ENCODE peak calls at places on chromosomes 3 and 15, in eight cellular contexts. P is nephron progenitor cell, Z is GM12865, K is adrenal gland, Y is A549, N is heart left ventricle, B is fibroblast of pulmonary artery, X is endothelial cell. D is an unnamed sample.

GRCh38 chr3:38497026-38497425 is 886 bp downstream of the EXOG start:
- DNase-seq in P (no peak), Z (peak), K (no peak), Y (no peak), N (no peak), B (peak), X (no peak), D (no peak)

GRCh38 chr3:114308830-114309229 is 15.0 kb downstream of the TIGIT start:
- DNase-seq in P (no peak), Z (peak), K (no peak), Y (no peak), N (no peak), B (no peak), X (no peak), D (no peak)

GRCh38 chr3:43097681-43098080 is 8.2 kb downstream of the POMGNT2 start:
- DNase-seq in P (no peak), Z (no peak), K (no peak), Y (no peak), N (no peak), B (no peak), X (no peak), D (no peak)

GRCh38 chr3:184320099-184320445 is 5.7 kb downstream of the EIF4G1 start:
- DNase-seq in P (no peak), Z (no peak), K (peak), Y (peak), N (peak), B (peak), X (no peak), D (peak)

GRCh38 chr3:14771593-14772497 is 46.9 kb upstream of the FGD5 start:
- DNase-seq in P (no peak), Z (no peak), K (no peak), Y (no peak), N (no peak), B (no peak), X (no peak), D (no peak)

GRCh38 chr3:178761461-178761860 is 225.2 kb downstream of the KCNMB2 start:
- DNase-seq in P (no peak), Z (no peak), K (no peak), Y (no peak), N (no peak), B (no peak), X (no peak), D (no peak)

GRCh38 chr15:74383695-74384565 is 16.5 kb upstream of the CYP11A1 start:
- DNase-seq in P (no peak), Z (peak), K (no peak), Y (no peak), N (no peak), B (no peak), X (no peak), D (peak)

GRCh38 chr3:111763968-111764367 is 95.1 kb upstream of the PHLDB2 start:
- DNase-seq in P (no peak), Z (no peak), K (no peak), Y (no peak), N (no peak), B (peak), X (no peak), D (no peak)

GRCh38 chr15:42495361-42496212 is at the start of gene SNAP23:
- DNase-seq in P (peak), Z (peak), K (peak), Y (peak), N (peak), B (peak), X (peak), D (peak)

GRCh38 chr3:44055951-44056350 is 185.7 kb upstream of the TOPAZ1 start:
- DNase-seq in P (no peak), Z (no peak), K (no peak), Y (no peak), N (no peak), B (no peak), X (no peak), D (no peak)

GRCh38 chr3:139695701-139696422 is 18.1 kb upstream of the NMNAT3 start:
- DNase-seq in P (no peak), Z (no peak), K (no peak), Y (no peak), N (no peak), B (no peak), X (no peak), D (no peak)

GRCh38 chr3:10519236-10519635 is 13.8 kb upstream of the ATP2B2 start:
- DNase-seq in P (no peak), Z (no peak), K (no peak), Y (no peak), N (no peak), B (no peak), X (no peak), D (no peak)

GRCh38 chr3:197297020-197297419 is 1.4 kb downstream of the DLG1 start:
- DNase-seq in P (no peak), Z (no peak), K (no peak), Y (no peak), N (no peak), B (no peak), X (no peak), D (peak)

GRCh38 chr3:147007736-147008245 is 398.6 kb downstream of the ZIC4 start:
- DNase-seq in P (no peak), Z (no peak), K (no peak), Y (no peak), N (no peak), B (no peak), X (no peak), D (no peak)

GRCh38 chr3:107627962-107628542 is 105.3 kb downstream of the BBX start:
- DNase-seq in P (no peak), Z (no peak), K (no peak), Y (no peak), N (no peak), B (no peak), X (no peak), D (no peak)

GRCh38 chr3:28544236-28544635 is 195.6 kb upstream of the AZI2 start:
- DNase-seq in P (no peak), Z (no peak), K (no peak), Y (no peak), N (no peak), B (no peak), X (no peak), D (no peak)

GRCh38 chr3:25266677-25267076 is 161.4 kb upstream of the RARB start:
- DNase-seq in P (no peak), Z (no peak), K (no peak), Y (no peak), N (no peak), B (no peak), X (no peak), D (no peak)

GRCh38 chr3:105715372-105715771 is 153.4 kb downstream of the CBLB start:
- DNase-seq in P (no peak), Z (no peak), K (no peak), Y (no peak), N (no peak), B (peak), X (no peak), D (no peak)

GRCh38 chr3:187165144-187165543 is 25.8 kb upstream of the RPL39L start:
- DNase-seq in P (peak), Z (peak), K (no peak), Y (peak), N (peak), B (peak), X (peak), D (peak)

DNA sequence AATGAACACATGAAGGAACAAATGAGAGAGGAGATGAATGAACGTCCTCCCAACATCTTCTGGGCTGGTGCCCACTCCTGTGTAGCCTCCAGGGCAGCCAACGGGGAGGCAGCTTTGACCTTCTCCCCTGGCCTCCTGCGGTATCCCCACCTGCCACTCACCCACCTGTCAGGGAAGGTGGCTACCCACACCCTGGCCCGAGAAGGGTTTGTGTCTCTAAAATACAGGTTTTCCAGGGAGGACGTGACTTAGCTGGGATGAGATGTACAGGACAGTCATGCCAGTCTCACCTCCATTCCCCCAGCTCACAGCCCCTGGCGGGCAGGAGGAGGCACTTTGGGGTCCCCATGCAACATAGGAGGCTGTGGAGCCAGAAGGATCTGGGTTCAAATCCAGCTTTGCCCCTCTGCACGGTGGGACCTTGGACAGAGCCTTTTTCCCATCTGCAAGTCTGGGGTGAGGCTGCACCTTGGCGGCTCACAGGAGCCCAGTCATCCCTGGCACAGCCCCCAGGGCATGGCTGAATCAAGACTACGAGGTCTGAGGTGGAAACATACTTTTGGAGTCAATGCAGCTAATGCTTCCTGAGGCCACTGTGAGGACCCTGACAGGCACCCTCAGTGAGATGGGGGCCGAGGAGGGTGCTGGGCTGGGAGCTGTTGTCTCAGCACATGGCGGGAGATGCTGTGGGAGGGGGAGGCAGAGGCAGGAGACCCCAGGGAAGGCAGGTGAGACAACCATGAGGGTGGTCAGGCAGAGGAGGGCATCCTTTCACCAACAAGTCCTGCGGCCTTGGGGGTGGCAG is 11.1 kb upstream of the PLXND1 start:
- DNase-seq in P (no peak), Z (no peak), K (no peak), Y (no peak), N (no peak), B (no peak), X (no peak), D (no peak)
- TF ChIP-seq CTCF in P (no peak), Z (no peak), K (no peak), Y (no peak), N (no peak), B (no peak), X (no peak), D (no peak)

GRCh38 chr3:63523100-63523499 is 129.4 kb upstream of the SNTN start:
- DNase-seq in P (no peak), Z (no peak), K (no peak), Y (no peak), N (no peak), B (no peak), X (no peak), D (no peak)
- TF ChIP-seq CTCF in P (no peak), Z (no peak), K (no peak), Y (no peak), N (no peak), B (no peak), X (no peak), D (no peak)

DNA sequence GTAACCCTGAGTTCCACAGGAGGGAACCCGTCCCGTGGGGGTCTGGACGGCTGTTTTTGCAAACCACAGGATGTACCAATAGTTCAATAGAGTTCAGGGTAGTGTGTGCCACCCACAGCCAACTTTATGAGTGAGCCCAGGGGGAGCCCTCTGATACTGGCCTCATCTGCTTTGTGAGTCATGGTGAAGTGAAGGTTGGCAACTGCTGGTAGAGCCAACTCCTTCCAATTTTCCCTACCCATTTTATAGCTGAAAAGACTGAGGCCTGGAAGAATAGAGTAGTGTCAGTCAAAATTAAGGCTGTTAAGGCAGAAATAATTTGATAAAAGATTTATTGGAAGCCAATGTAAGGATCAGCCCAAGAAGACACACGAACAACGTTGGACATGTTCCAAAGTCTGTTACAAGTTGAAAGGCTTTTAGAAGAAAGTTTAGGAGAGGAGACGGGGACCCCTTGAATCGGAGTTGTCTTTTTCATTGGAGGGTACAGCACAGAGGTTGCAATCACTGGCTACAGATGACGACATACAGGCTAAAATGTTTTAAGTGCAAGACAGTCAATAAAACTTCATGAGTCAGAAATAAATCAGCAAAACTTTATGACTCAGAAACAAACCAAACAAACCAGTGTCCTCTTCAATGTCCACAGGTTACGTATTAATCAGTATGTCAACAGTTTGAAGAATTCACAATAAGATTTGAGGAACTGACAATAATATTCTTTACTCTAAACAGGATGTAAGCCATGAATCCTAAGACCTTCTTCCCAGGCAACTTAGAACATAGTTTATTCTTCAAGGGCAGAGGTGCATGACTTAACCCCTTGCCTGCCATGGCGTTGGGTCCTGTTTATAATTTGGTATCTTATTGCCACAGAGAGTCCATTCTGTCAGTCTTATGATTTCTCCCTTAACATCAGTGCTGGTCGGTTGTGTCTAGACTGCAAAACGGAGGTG is 62.9 kb upstream of the NR2E3 start:
- DNase-seq in P (no peak), Z (no peak), K (peak), Y (peak), N (no peak), B (peak), X (no peak), D (no peak)
- TF ChIP-seq CTCF in P (no peak), Z (no peak), K (no peak), Y (peak), N (no peak), B (no peak), X (no peak), D (no peak)

DNA sequence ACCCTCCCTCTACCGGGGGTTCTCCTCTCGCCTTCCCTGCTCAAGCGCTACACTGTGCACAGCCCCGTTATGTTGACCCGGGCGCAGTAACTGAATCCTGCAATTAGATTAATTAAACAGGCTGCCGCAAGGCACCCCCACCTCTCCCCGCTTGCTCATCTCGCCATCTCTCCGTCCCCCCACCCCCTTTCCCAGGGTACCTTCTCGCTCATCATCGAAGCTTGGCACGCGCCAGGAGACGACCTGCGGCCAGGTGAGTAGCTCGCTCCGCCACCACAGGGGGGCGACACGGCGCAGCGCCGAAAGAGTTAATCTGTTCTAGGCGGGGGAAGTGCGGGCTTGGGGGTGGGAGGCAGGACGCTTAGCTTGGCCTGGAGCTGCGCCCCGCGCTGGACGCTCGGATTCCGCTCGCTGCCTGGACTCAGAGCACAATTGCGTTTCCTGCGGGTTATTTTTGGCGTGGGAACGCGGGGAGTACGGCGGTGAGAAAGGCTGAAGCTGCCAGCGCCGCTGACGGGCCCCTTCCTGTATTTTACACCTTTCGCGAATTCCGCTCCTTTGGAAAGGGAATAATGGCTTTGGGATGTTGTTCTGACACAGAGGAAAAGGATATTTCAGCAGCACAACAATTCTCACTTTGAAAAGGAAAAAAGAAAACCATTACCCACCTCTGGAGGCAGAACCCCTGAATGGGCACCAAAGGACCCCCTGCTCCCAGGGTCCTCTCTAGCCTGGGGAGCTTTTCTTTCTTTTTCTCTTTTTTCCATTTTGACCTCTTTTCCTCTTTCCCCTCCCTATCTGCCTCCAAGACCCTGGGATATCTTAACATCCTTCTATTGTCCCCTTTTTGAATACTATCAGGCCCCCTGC is 1.5 kb downstream of the DLL4 start:
- DNase-seq in P (peak), Z (peak), K (peak), Y (no peak), N (peak), B (peak), X (peak), D (peak)
- TF ChIP-seq CTCF in P (peak), Z (peak), K (peak), Y (peak), N (no peak), B (peak), X (peak), D (peak)

GRCh38 chr15:71410347-71410746 is 295.1 kb downstream of the THSD4 start:
- DNase-seq in P (no peak), Z (no peak), K (no peak), Y (no peak), N (no peak), B (no peak), X (no peak), D (no peak)

GRCh38 chr15:71413419-71413818 is 298.1 kb downstream of the THSD4 start:
- DNase-seq in P (no peak), Z (no peak), K (no peak), Y (no peak), N (no peak), B (no peak), X (no peak), D (no peak)

GRCh38 chr15:71409541-71409940 is 294.3 kb downstream of the THSD4 start:
- DNase-seq in P (no peak), Z (no peak), K (no peak), Y (no peak), N (no peak), B (no peak), X (no peak), D (no peak)

GRCh38 chr15:71414778-71415177 is 299.5 kb downstream of the THSD4 start:
- DNase-seq in P (no peak), Z (no peak), K (no peak), Y (no peak), N (no peak), B (no peak), X (no peak), D (no peak)

DNA sequence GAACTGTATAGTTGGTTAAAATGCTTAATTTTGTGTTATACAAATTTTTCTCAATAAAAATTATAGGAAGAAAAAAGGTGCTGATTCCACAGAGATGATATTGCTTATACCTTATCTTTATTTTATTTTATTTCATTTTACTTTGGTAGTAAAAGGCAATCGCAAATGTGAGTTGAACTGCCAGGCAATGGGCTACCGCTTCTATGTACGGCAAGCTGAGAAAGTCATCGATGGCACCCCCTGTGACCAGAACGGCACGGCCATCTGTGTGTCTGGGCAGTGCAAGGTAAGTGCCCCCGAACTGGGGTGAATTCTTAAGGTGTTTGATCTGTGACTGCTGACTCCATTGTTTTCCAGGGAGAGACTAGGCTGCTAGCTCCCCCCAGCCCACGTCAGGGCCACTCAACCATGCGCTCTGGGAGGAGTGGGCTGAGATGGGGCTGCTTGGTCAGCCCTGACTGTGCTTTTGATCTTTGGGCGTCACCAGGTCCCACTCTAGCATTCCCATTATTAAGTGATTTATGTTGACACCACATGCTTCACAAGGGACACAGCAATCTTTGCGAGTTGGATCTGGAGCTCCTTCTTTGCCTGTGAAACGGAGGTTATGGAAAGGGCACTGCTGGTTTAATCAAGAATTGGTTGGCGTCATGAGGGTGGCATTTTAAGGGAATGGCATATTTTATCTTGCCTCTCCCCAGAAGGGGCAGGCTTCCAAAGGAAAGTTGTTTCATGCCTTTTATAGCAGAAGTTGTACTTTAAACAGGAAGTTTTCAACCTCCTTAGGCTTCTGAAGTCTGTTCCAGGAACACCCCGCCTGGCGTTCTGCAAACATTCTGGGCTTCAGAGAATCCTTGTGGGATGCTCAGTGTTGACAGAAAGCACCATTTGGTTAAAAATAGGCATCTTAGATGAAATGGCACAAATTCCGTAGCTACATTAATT is 296.5 kb downstream of the THSD4 start:
- DNase-seq in P (peak), Z (no peak), K (no peak), Y (peak), N (no peak), B (peak), X (no peak), D (no peak)
- TF ChIP-seq CTCF in P (no peak), Z (no peak), K (no peak), Y (peak), N (no peak), B (peak), X (no peak), D (no peak)

D was measured in GM13977.